ENCODE peak calls at places on chromosomes 2 and 18, in eight cellular contexts. One of them, this sample, is unnamed.

GRCh38 chr2:30931841-30932407 is 124.7 kb upstream of the CAPN13 start:
- DNase-seq in LNCaP clone FGC: no peak
- DNase-seq in CD4-positive, alpha-beta T cell: no peak
- DNase-seq in NCI-H748 treated with DMSO at 0.1 percent for 48 hours: no peak
- DNase-seq in myocyte: no peak
- DNase-seq in NCI-H1092: no peak
- DNase-seq in stimulated activated CD4-positive, alpha-beta T cell treated with anti-CD3 and anti-CD28 coated beads, Interleukin-1b, Interleukin-23, amount 100 ng/mL, for 24 hours: no peak
- DNase-seq in T-helper 9 cell: no peak
- DNase-seq in this sample: no peak

GRCh38 chr2:54634564-54635511 is 88.6 kb upstream of the EML6 start:
- DNase-seq in myocyte: peak
- DNase-seq in stimulated activated CD4-positive, alpha-beta T cell treated with anti-CD3 and anti-CD28 coated beads, Interleukin-1b, Interleukin-23, amount 100 ng/mL, for 24 hours: no peak
- DNase-seq in CD4-positive, alpha-beta T cell: no peak
- DNase-seq in NCI-H1092: no peak
- DNase-seq in NCI-H748 treated with DMSO at 0.1 percent for 48 hours: no peak
- DNase-seq in T-helper 9 cell: no peak
- DNase-seq in LNCaP clone FGC: no peak
- DNase-seq in this sample: no peak

GRCh38 chr2:241908686-241909420 is 39.3 kb downstream of the RTP5 start:
- DNase-seq in stimulated activated CD4-positive, alpha-beta T cell treated with anti-CD3 and anti-CD28 coated beads, Interleukin-1b, Interleukin-23, amount 100 ng/mL, for 24 hours: no peak
- DNase-seq in NCI-H748 treated with DMSO at 0.1 percent for 48 hours: no peak
- DNase-seq in LNCaP clone FGC: no peak
- DNase-seq in myocyte: no peak
- DNase-seq in CD4-positive, alpha-beta T cell: no peak
- DNase-seq in NCI-H1092: no peak
- DNase-seq in T-helper 9 cell: no peak
- DNase-seq in this sample: no peak

GRCh38 chr18:5546660-5547059 is 2.9 kb upstream of the EPB41L3 start:
- DNase-seq in CD4-positive, alpha-beta T cell: no peak
- DNase-seq in LNCaP clone FGC: no peak
- DNase-seq in T-helper 9 cell: no peak
- DNase-seq in myocyte: no peak
- DNase-seq in stimulated activated CD4-positive, alpha-beta T cell treated with anti-CD3 and anti-CD28 coated beads, Interleukin-1b, Interleukin-23, amount 100 ng/mL, for 24 hours: no peak
- DNase-seq in NCI-H748 treated with DMSO at 0.1 percent for 48 hours: peak
- DNase-seq in NCI-H1092: no peak
- DNase-seq in this sample: no peak

GRCh38 chr2:202589582-202589949 is 45.2 kb upstream of the FAM117B start:
- DNase-seq in CD4-positive, alpha-beta T cell: no peak
- DNase-seq in NCI-H748 treated with DMSO at 0.1 percent for 48 hours: no peak
- DNase-seq in LNCaP clone FGC: no peak
- DNase-seq in myocyte: no peak
- DNase-seq in T-helper 9 cell: no peak
- DNase-seq in stimulated activated CD4-positive, alpha-beta T cell treated with anti-CD3 and anti-CD28 coated beads, Interleukin-1b, Interleukin-23, amount 100 ng/mL, for 24 hours: no peak
- DNase-seq in NCI-H1092: no peak
- DNase-seq in this sample: no peak

GRCh38 chr2:204110250-204111183 is 174.0 kb downstream of the ICOS start:
- DNase-seq in CD4-positive, alpha-beta T cell: peak
- DNase-seq in LNCaP clone FGC: no peak
- DNase-seq in NCI-H748 treated with DMSO at 0.1 percent for 48 hours: no peak
- DNase-seq in NCI-H1092: no peak
- DNase-seq in T-helper 9 cell: peak
- DNase-seq in myocyte: no peak
- DNase-seq in stimulated activated CD4-positive, alpha-beta T cell treated with anti-CD3 and anti-CD28 coated beads, Interleukin-1b, Interleukin-23, amount 100 ng/mL, for 24 hours: no peak
- DNase-seq in this sample: peak

GRCh38 chr2:1628893-1629292 is 115.4 kb downstream of the PXDN start:
- DNase-seq in stimulated activated CD4-positive, alpha-beta T cell treated with anti-CD3 and anti-CD28 coated beads, Interleukin-1b, Interleukin-23, amount 100 ng/mL, for 24 hours: no peak
- DNase-seq in NCI-H1092: no peak
- DNase-seq in CD4-positive, alpha-beta T cell: no peak
- DNase-seq in T-helper 9 cell: no peak
- DNase-seq in LNCaP clone FGC: peak
- DNase-seq in myocyte: peak
- DNase-seq in NCI-H748 treated with DMSO at 0.1 percent for 48 hours: no peak
- DNase-seq in this sample: no peak

GRCh38 chr2:209973328-209973727 is 29.1 kb upstream of the RPE start:
- DNase-seq in myocyte: no peak
- DNase-seq in LNCaP clone FGC: no peak
- DNase-seq in NCI-H1092: no peak
- DNase-seq in T-helper 9 cell: no peak
- DNase-seq in stimulated activated CD4-positive, alpha-beta T cell treated with anti-CD3 and anti-CD28 coated beads, Interleukin-1b, Interleukin-23, amount 100 ng/mL, for 24 hours: no peak
- DNase-seq in CD4-positive, alpha-beta T cell: no peak
- DNase-seq in NCI-H748 treated with DMSO at 0.1 percent for 48 hours: no peak
- DNase-seq in this sample: no peak

GRCh38 chr2:185608799-185609198 is 129.8 kb upstream of the FSIP2 start:
- DNase-seq in NCI-H1092: no peak
- DNase-seq in CD4-positive, alpha-beta T cell: no peak
- DNase-seq in NCI-H748 treated with DMSO at 0.1 percent for 48 hours: no peak
- DNase-seq in T-helper 9 cell: no peak
- DNase-seq in stimulated activated CD4-positive, alpha-beta T cell treated with anti-CD3 and anti-CD28 coated beads, Interleukin-1b, Interleukin-23, amount 100 ng/mL, for 24 hours: no peak
- DNase-seq in myocyte: peak
- DNase-seq in LNCaP clone FGC: no peak
- DNase-seq in this sample: no peak

GRCh38 chr2:197174539-197175094 is 136.0 kb downstream of the ANKRD44 start:
- DNase-seq in T-helper 9 cell: no peak
- DNase-seq in stimulated activated CD4-positive, alpha-beta T cell treated with anti-CD3 and anti-CD28 coated beads, Interleukin-1b, Interleukin-23, amount 100 ng/mL, for 24 hours: no peak
- DNase-seq in LNCaP clone FGC: no peak
- DNase-seq in NCI-H1092: no peak
- DNase-seq in CD4-positive, alpha-beta T cell: peak
- DNase-seq in myocyte: no peak
- DNase-seq in NCI-H748 treated with DMSO at 0.1 percent for 48 hours: no peak
- DNase-seq in this sample: no peak

GRCh38 chr2:216292886-216293291 is 79.4 kb downstream of the MARCHF4 start:
- DNase-seq in NCI-H748 treated with DMSO at 0.1 percent for 48 hours: no peak
- DNase-seq in myocyte: peak
- DNase-seq in NCI-H1092: no peak
- DNase-seq in T-helper 9 cell: no peak
- DNase-seq in LNCaP clone FGC: no peak
- DNase-seq in stimulated activated CD4-positive, alpha-beta T cell treated with anti-CD3 and anti-CD28 coated beads, Interleukin-1b, Interleukin-23, amount 100 ng/mL, for 24 hours: no peak
- DNase-seq in CD4-positive, alpha-beta T cell: no peak
- DNase-seq in this sample: no peak

GRCh38 chr2:229920011-229920781 is 1.6 kb downstream of the TRIP12 start:
- DNase-seq in CD4-positive, alpha-beta T cell: peak
- DNase-seq in myocyte: no peak
- DNase-seq in NCI-H1092: no peak
- DNase-seq in LNCaP clone FGC: no peak
- DNase-seq in T-helper 9 cell: peak
- DNase-seq in stimulated activated CD4-positive, alpha-beta T cell treated with anti-CD3 and anti-CD28 coated beads, Interleukin-1b, Interleukin-23, amount 100 ng/mL, for 24 hours: no peak
- DNase-seq in NCI-H748 treated with DMSO at 0.1 percent for 48 hours: no peak
- DNase-seq in this sample: peak

GRCh38 chr2:86069091-86069685 is 36.5 kb downstream of the POLR1A start:
- DNase-seq in stimulated activated CD4-positive, alpha-beta T cell treated with anti-CD3 and anti-CD28 coated beads, Interleukin-1b, Interleukin-23, amount 100 ng/mL, for 24 hours: no peak
- DNase-seq in LNCaP clone FGC: no peak
- DNase-seq in CD4-positive, alpha-beta T cell: no peak
- DNase-seq in NCI-H1092: no peak
- DNase-seq in NCI-H748 treated with DMSO at 0.1 percent for 48 hours: no peak
- DNase-seq in T-helper 9 cell: no peak
- DNase-seq in myocyte: peak
- DNase-seq in this sample: no peak

GRCh38 chr2:13884271-13884976 is 748.1 kb upstream of the LRATD1 start:
- DNase-seq in LNCaP clone FGC: no peak
- DNase-seq in T-helper 9 cell: no peak
- DNase-seq in NCI-H1092: no peak
- DNase-seq in myocyte: peak
- DNase-seq in stimulated activated CD4-positive, alpha-beta T cell treated with anti-CD3 and anti-CD28 coated beads, Interleukin-1b, Interleukin-23, amount 100 ng/mL, for 24 hours: no peak
- DNase-seq in CD4-positive, alpha-beta T cell: no peak
- DNase-seq in NCI-H748 treated with DMSO at 0.1 percent for 48 hours: no peak
- DNase-seq in this sample: no peak

GRCh38 chr2:136248242-136248641 is 130.3 kb upstream of the CXCR4 start:
- DNase-seq in CD4-positive, alpha-beta T cell: no peak
- DNase-seq in LNCaP clone FGC: no peak
- DNase-seq in T-helper 9 cell: no peak
- DNase-seq in myocyte: peak
- DNase-seq in stimulated activated CD4-positive, alpha-beta T cell treated with anti-CD3 and anti-CD28 coated beads, Interleukin-1b, Interleukin-23, amount 100 ng/mL, for 24 hours: no peak
- DNase-seq in NCI-H1092: no peak
- DNase-seq in NCI-H748 treated with DMSO at 0.1 percent for 48 hours: peak
- DNase-seq in this sample: no peak

GRCh38 chr2:190819835-190820234 is 60.8 kb upstream of the GLS start:
- DNase-seq in stimulated activated CD4-positive, alpha-beta T cell treated with anti-CD3 and anti-CD28 coated beads, Interleukin-1b, Interleukin-23, amount 100 ng/mL, for 24 hours: no peak
- DNase-seq in LNCaP clone FGC: no peak
- DNase-seq in NCI-H1092: no peak
- DNase-seq in T-helper 9 cell: no peak
- DNase-seq in NCI-H748 treated with DMSO at 0.1 percent for 48 hours: no peak
- DNase-seq in myocyte: peak
- DNase-seq in CD4-positive, alpha-beta T cell: no peak
- DNase-seq in this sample: no peak

GRCh38 chr18:3683483-3683882 is 233.5 kb downstream of the TGIF1 start:
- DNase-seq in T-helper 9 cell: no peak
- DNase-seq in myocyte: no peak
- DNase-seq in NCI-H748 treated with DMSO at 0.1 percent for 48 hours: no peak
- DNase-seq in stimulated activated CD4-positive, alpha-beta T cell treated with anti-CD3 and anti-CD28 coated beads, Interleukin-1b, Interleukin-23, amount 100 ng/mL, for 24 hours: no peak
- DNase-seq in CD4-positive, alpha-beta T cell: no peak
- DNase-seq in NCI-H1092: no peak
- DNase-seq in LNCaP clone FGC: no peak
- DNase-seq in this sample: no peak

This sample was measured in activated T-helper 2 cell treated with anti-CD3 and anti-CD28 coated beads, Interferon-gamma antibody, Interleukin-2, Interleukin-4, amounts not matched to agents 10 μg/mL and 5 μg/mL and 100 μg/mL, durations not matched to agents 14 hours and 24 hours and 36 hours.